ENCODE peak calls at places on chromosomes 12 and 14, in nine cellular contexts. Z, I, O, G, A, K, H, D and L are unnamed samples.

GRCh38 chr14:76977793-76978730 is 50.4 kb downstream of the IRF2BPL start:
- DNase-seq in Z (no peak), I (peak; percentile 79), O (peak; percentile 73), G (peak; percentile 81), A (no peak), K (no peak), H (peak; percentile 79), D (peak; percentile 29), L (peak; percentile 86)

GRCh38 chr12:94322346-94322745 is 137.3 kb downstream of the CEP83 start:
- DNase-seq in Z (no peak), I (no peak), O (no peak), G (no peak), A (no peak), K (no peak), H (no peak), D (no peak), L (no peak)

GRCh38 chr14:36477266-36477665 is 42.8 kb downstream of the NKX2-1 start:
- DNase-seq in Z (no peak), I (no peak), O (no peak), G (no peak), A (no peak), K (no peak), H (no peak), D (no peak), L (no peak)

GRCh38 chr14:30977752-30978151 is 47.7 kb upstream of the AP4S1 start:
- DNase-seq in Z (no peak), I (no peak), O (no peak), G (no peak), A (no peak), K (no peak), H (no peak), D (no peak), L (no peak)

GRCh38 chr14:99945732-99946651 is 119.2 kb upstream of the EVL start:
- DNase-seq in Z (no peak), I (no peak), O (no peak), G (no peak), A (peak; percentile 62), K (no peak), H (no peak), D (no peak), L (no peak)

GRCh38 chr14:92362781-92363235 is 39.8 kb downstream of the SLC24A4 start:
- DNase-seq in Z (peak; percentile 19), I (peak; percentile 25), O (peak; percentile 41), G (no peak), A (no peak), K (no peak), H (no peak), D (no peak), L (no peak)

GRCh38 chr12:89873745-89874144 is 165.1 kb upstream of the ATP2B1 start:
- DNase-seq in Z (no peak), I (no peak), O (no peak), G (no peak), A (no peak), K (no peak), H (no peak), D (no peak), L (no peak)

GRCh38 chr12:116684891-116685290 is 53.0 kb downstream of the SPRING1 start:
- DNase-seq in Z (no peak), I (no peak), O (no peak), G (no peak), A (no peak), K (no peak), H (no peak), D (no peak), L (peak; percentile 1)

GRCh38 chr14:35420036-35420811 is 15.7 kb upstream of the NFKBIA start:
- DNase-seq in Z (no peak), I (no peak), O (no peak), G (no peak), A (no peak), K (no peak), H (no peak), D (no peak), L (no peak)

GRCh38 chr14:25052385-25052784 is 2.4 kb upstream of the STXBP6 start:
- DNase-seq in Z (no peak), I (no peak), O (no peak), G (no peak), A (no peak), K (no peak), H (no peak), D (no peak), L (no peak)

GRCh38 chr14:24664366-24664765 is 30.4 kb upstream of the GZMB start:
- DNase-seq in Z (no peak), I (no peak), O (no peak), G (no peak), A (no peak), K (no peak), H (no peak), D (no peak), L (no peak)

GRCh38 chr14:75995372-75996041 is 9.9 kb downstream of the IFT43 start:
- DNase-seq in Z (no peak), I (peak; percentile 76), O (no peak), G (no peak), A (no peak), K (peak; percentile 32), H (peak; percentile 54), D (peak; percentile 34), L (peak; percentile 74)

GRCh38 chr14:65997350-65997749 is 488.8 kb upstream of the CCDC196 start:
- DNase-seq in Z (no peak), I (no peak), O (no peak), G (no peak), A (no peak), K (no peak), H (no peak), D (no peak), L (no peak)

GRCh38 chr12:10722905-10723866 is at the start of gene YBX3:
- DNase-seq in Z (peak; percentile 88), I (peak; percentile 87), O (peak; percentile 89), G (no peak), A (peak; percentile 80), K (peak; percentile 80), H (peak; percentile 88), D (peak; percentile 92), L (peak; percentile 95)

GRCh38 chr14:89293349-89293916 is 123.6 kb downstream of the FOXN3 start:
- DNase-seq in Z (no peak), I (no peak), O (no peak), G (no peak), A (peak; percentile 26), K (no peak), H (no peak), D (no peak), L (no peak)

GRCh38 chr12:98725481-98726247 is 80.6 kb downstream of the APAF1 start:
- DNase-seq in Z (peak; percentile 19), I (peak; percentile 51), O (no peak), G (no peak), A (no peak), K (no peak), H (no peak), D (peak; percentile 32), L (no peak)

GRCh38 chr14:105419305-105420091 is at the start of gene MTA1:
- DNase-seq in Z (no peak), I (no peak), O (no peak), G (no peak), A (no peak), K (no peak), H (peak; percentile 73), D (peak; percentile 56), L (no peak)

GRCh38 chr14:63157195-63157594 is 47.0 kb upstream of the RHOJ start:
- DNase-seq in Z (no peak), I (no peak), O (no peak), G (no peak), A (no peak), K (no peak), H (no peak), D (no peak), L (no peak)

GRCh38 chr12:23752245-23752644 is 197.2 kb downstream of the SOX5 start:
- DNase-seq in Z (no peak), I (no peak), O (no peak), G (no peak), A (no peak), K (no peak), H (no peak), D (no peak), L (no peak)
- TF ChIP-seq POLR2A in Z (no peak), I (no peak), O (no peak), G (no peak), A (no peak), K (no peak), H (no peak), D (no peak), L (no peak)

DNA sequence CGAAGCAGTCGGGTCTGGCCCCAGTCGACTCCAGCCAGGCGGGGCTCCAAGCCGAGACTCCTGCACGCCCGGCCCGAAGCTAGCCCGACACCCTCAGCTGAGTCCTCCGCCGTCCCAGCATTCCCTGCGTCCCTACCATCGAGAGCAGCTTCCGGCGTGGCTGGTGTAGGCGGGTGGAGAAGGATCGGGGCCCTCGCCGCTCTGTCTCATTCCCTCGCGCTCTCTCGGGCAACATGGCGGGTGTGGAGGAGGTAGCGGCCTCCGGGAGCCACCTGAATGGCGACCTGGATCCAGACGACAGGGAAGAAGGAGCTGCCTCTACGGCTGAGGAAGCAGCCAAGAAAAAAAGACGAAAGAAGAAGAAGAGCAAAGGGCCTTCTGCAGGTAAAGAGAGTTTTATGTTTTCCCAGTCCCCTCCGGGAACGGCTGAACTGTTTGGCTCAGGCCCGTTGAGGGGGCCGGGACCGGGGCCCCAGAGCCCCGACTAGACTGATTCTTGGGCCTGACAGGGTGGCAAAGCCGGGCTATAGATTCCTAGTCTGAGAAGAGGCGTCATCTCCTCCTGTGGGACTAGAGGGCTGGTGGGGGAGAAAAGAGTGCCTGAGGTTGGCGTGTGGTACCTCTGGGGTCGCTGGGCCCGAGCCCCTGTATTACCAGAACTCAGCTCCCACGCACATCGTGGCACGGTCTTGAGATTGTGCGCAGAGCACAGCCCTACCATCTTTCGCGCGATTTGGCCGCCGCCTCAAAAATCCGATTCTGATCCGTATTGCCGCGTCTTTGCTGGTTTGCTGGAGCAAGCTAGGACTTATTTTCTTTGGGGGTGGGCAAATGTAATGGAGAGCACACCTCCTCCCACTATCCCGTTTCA is at the start of gene METAP2:
- DNase-seq in Z (peak; percentile 98), I (peak; percentile 94), O (peak; percentile 96), G (peak; percentile 84), A (peak; percentile 98), K (peak; percentile 93), H (peak; percentile 98), D (peak; percentile 97), L (peak; percentile 97)
- TF ChIP-seq POLR2A in Z (peak; percentile 93), I (peak; percentile 53), O (no peak), G (peak; percentile 99), A (peak; percentile 97), K (peak; percentile 77), H (peak; percentile 82), D (peak; percentile 99), L (peak; percentile 91)

DNA sequence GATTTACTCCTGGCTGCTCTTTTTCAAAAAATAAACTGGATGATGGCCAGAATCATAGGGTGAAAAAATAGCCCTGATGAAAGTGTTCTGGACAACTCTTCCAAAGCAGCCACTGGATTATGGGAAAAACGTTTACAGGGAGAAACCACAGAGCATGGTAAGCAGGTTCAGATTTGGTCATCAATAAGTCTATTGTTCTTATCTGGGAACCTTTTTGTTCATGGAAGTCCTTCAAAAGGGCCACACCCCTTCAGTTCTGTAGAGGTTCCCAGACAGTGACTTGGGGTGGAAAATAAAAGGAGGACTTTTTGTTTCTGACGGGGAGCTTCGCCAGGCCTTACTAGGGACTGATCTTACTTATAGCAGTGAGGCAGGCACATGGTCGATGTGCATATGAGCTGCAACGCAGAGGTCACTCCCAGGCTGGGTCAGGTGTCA is 117.4 kb upstream of the SLC38A2 start:
- DNase-seq in Z (no peak), I (no peak), O (no peak), G (no peak), A (no peak), K (no peak), H (no peak), D (no peak), L (no peak)
- TF ChIP-seq POLR2A in Z (no peak), I (no peak), O (no peak), G (no peak), A (no peak), K (no peak), H (no peak), D (no peak), L (no peak)

GRCh38 chr12:57765698-57766463 is 997 bp downstream of the CYP27B1 start:
- DNase-seq in Z (no peak), I (no peak), O (no peak), G (no peak), A (no peak), K (no peak), H (no peak), D (peak; percentile 38), L (no peak)
- TF ChIP-seq POLR2A in Z (no peak), I (no peak), O (no peak), G (no peak), A (no peak), K (no peak), H (no peak), D (no peak), L (no peak)